ENCODE peak calls at places on chromosomes 4 and X, in six cellular contexts. P is uterus, C is IMR-90, H is tibial artery, U is lower lobe of right lung, G is right lobe of liver. F is an unnamed sample.

GRCh38 chr4:177453116-177453515 is 10.9 kb upstream of the AGA start:
- DNase-seq in P (no peak), C (no peak), H (no peak), U (no peak), G (no peak), F (no peak)

GRCh38 chr4:158578476-158578875 is 56.8 kb downstream of the RXFP1 start:
- DNase-seq in P (no peak), C (peak; percentile 51), H (no peak), U (no peak), G (no peak), F (no peak)

GRCh38 chr4:113675731-113676707 is 85.5 kb downstream of the CAMK2D start:
- DNase-seq in P (no peak), C (peak; percentile 23), H (no peak), U (no peak), G (no peak), F (no peak)

GRCh38 chrX:46628406-46629371 is 55.1 kb downstream of the CHST7 start:
- DNase-seq in P (peak; percentile 38), C (peak; percentile 62), H (peak; percentile 80), U (peak; percentile 51), G (no peak), F (peak; percentile 83)

GRCh38 chrX:71629467-71629866 is 11.2 kb upstream of the CXCR3 start:
- DNase-seq in P (no peak), C (no peak), H (no peak), U (no peak), G (no peak), F (no peak)

GRCh38 chr4:73728091-73728741 is 12.2 kb upstream of the CXCL8 start:
- DNase-seq in P (no peak), C (no peak), H (no peak), U (no peak), G (no peak), F (no peak)

GRCh38 chrX:11437642-11438379 is 144.6 kb downstream of the AMELX start:
- DNase-seq in P (no peak), C (peak; percentile 55), H (peak; percentile 74), U (peak; percentile 51), G (peak; percentile 60), F (no peak)

GRCh38 chr4:76540496-76540895 is 105.5 kb downstream of the SHROOM3 start:
- DNase-seq in P (no peak), C (no peak), H (no peak), U (no peak), G (no peak), F (no peak)

GRCh38 chr4:185562531-185562930 is 27.2 kb upstream of the PDLIM3 start:
- DNase-seq in P (no peak), C (no peak), H (no peak), U (no peak), G (no peak), F (no peak)

GRCh38 chrX:152872522-152872921 is 25.3 kb upstream of the ZNF185 start:
- DNase-seq in P (no peak), C (no peak), H (no peak), U (no peak), G (no peak), F (no peak)

GRCh38 chr4:175784986-175785525 is 27.0 kb downstream of the GPM6A start:
- DNase-seq in P (no peak), C (no peak), H (no peak), U (no peak), G (no peak), F (no peak)

GRCh38 chr4:88526221-88526815 is 2.7 kb upstream of the PYURF start:
- DNase-seq in P (no peak), C (no peak), H (no peak), U (no peak), G (no peak), F (no peak)

GRCh38 chrX:130916636-130917422 is 13.8 kb upstream of the ENOX2 start:
- DNase-seq in P (peak; percentile 26), C (peak; percentile 54), H (peak; percentile 64), U (no peak), G (no peak), F (no peak)

GRCh38 chr4:82998898-82999297 is 11.7 kb downstream of the LIN54 start:
- DNase-seq in P (no peak), C (no peak), H (no peak), U (no peak), G (no peak), F (no peak)

GRCh38 chrX:20594985-20595384 is 328.3 kb upstream of the RPS6KA3 start:
- DNase-seq in P (no peak), C (no peak), H (no peak), U (no peak), G (no peak), F (no peak)

DNA sequence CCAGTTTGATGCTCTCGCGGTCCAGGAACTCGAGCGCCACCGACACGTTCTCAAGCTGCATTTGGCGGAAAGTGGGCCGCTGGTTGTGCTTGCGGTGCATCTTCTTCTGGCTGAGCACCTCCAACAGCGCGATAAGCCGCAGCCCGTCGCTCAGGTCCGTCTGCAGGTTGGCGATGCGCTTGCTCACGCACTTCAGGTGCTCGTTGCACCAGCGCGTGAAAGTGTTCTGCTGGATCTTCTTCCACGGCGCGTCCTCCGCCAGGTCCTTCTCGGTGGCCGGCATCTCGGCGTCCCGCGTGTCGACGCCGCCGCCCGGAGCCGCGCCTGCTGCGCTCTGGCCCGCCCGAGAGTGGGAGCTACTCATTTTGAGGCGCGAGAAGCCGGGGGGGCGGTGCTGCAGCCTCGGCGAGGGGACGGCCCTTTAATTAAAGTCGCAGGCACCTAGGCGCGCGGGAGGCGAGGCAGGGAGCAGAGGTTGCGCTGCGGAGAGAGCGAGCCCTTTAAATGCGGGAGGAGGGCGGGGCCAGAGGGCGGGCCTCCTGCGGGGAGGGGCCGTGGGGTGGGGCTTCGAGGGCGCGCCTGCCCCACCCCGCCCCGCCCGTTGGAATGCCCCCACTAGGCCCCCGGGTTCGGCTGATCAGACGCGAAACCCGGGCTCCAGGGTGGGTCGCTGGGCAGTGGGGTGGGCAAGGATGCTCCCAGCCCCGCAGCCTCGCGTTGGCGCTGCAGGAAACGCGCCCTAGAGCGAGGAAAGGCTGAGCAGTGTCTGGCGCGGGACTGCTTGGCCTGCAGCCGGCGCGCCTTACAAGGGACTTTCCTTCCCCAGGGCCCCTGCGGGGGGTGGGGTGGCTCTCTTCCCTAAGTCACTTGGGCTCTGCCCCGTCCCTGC is 3.3 kb downstream of the FLNA start:
- DNase-seq in P (peak; percentile 91), C (peak; percentile 89), H (peak; percentile 97), U (peak; percentile 96), G (peak; percentile 92), F (peak; percentile 96)
- H3K4me1 ChIP-seq in P (peaks cover 12% of the 10 kb centered on the region), C (peaks cover 9% of the 10 kb centered on the region), H (no peaks in the 10 kb centered on the region), U (peaks cover 55% of the 10 kb centered on the region), G (no peaks in the 10 kb centered on the region), F (peaks cover 63% of the 10 kb centered on the region)

DNA sequence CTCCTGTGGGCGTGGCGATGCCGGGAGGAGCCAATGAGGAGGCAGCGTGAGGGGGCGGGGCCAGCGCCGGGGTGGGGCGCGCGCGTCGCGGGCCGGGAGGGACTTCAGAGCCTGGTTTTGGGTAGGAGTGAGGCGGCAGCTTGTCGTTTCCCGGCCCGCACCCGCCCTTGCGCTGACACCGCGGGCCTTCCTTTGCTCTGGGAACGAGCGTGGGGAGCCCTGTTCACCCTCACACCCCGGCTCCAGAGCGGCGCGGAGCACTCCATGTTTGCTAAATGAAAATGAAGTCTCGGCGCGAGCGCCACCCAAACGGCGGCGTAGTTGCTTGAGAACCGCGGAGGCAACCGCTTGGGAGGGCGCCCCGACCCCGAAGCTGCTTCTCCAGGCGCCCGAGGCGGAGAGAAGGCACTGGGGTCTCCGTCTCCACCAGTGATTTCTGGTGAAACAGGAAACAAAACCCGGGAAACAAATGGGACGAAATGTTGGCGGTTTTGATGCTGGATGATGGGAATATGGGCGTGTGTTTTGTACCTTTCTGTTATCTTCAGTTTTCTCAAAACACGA is 497 bp upstream of the GRPEL1 start:
- DNase-seq in P (no peak), C (no peak), H (no peak), U (no peak), G (no peak), F (peak; percentile 99)
- TF ChIP-seq CTCF in P (no peak), C (no peak), H (peak; percentile 6), U (no peak), G (no peak), F (no peak)

GRCh38 chrX:30887721-30888120 is 1.3 kb downstream of the TAB3 start:
- DNase-seq in P (no peak), C (no peak), H (no peak), U (no peak), G (no peak), F (no peak)

GRCh38 chrX:30889147-30890125 is at the start of gene TAB3:
- DNase-seq in P (peak; percentile 94), C (peak; percentile 95), H (peak; percentile 97), U (peak; percentile 95), G (peak; percentile 96), F (peak; percentile 96)

GRCh38 chrX:30885136-30885535 is 3.9 kb downstream of the TAB3 start:
- DNase-seq in P (no peak), C (no peak), H (no peak), U (no peak), G (no peak), F (no peak)

GRCh38 chrX:30888526-30889146 is 418 bp downstream of the TAB3 start:
- DNase-seq in P (no peak), C (no peak), H (no peak), U (no peak), G (no peak), F (peak; percentile 63)

DNA sequence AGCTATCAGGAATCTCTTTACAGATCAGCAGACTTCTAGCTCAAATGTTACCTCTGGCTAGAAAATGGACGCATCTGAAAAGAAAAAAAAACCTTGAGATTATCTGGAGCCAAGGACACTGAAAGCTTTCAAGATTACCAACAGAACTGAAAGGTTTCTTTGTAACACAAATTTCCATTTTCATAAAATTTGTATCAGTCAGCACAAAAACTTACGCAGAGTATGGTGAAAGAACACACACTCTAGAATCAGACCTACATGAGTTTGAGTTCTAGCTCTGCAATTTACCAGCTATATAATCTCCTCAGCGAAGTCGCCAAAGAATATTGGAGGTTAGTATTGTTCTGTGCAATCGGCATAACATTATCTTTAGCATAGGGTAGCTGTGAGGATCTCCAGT is 1.8 kb downstream of the TAB3 start:
- DNase-seq in P (no peak), C (no peak), H (no peak), U (no peak), G (no peak), F (no peak)
- H3K4me1 ChIP-seq in P (no peaks in the 10 kb centered on the region), C (no peaks in the 10 kb centered on the region), H (no peaks in the 10 kb centered on the region), U (peaks cover 10% of the 10 kb centered on the region), G (no peaks in the 10 kb centered on the region), F (peaks cover 8% of the 10 kb centered on the region)

GRCh38 chrX:48703642-48704481 is 7.3 kb downstream of the SUV39H1 start:
- DNase-seq in P (no peak), C (peak; percentile 23), H (no peak), U (no peak), G (no peak), F (no peak)
- TF ChIP-seq CTCF in P (no peak), C (no peak), H (no peak), U (no peak), G (no peak), F (no peak)

GRCh38 chr4:2939383-2940243 is 23.6 kb downstream of the NOP14 start:
- DNase-seq in P (peak; percentile 12), C (no peak), H (peak; percentile 54), U (no peak), G (peak; percentile 43), F (peak; percentile 61)
- H3K4me1 ChIP-seq in P (no peaks in the 10 kb centered on the region), C (peaks cover 8% of the 10 kb centered on the region), H (no peaks in the 10 kb centered on the region), U (peaks cover 26% of the 10 kb centered on the region), G (no peaks in the 10 kb centered on the region), F (peaks cover 35% of the 10 kb centered on the region)